ENCODE peak calls at places on chromosomes 3 and 15, in seven cellular contexts. D is effector memory CD8-positive, alpha-beta T cell; Q is AG08395; W is DMS79 treated with DMSO at 0.1 percent for 48 hours; Z is small intestine; U is dermis blood vessel endothelial cell; S is activated CD4-positive, alpha-beta T cell treated with anti-CD3 and anti-CD28 coated beads, Interleukin-2, amount 10 ng/mL, durations not matched to agents 7 days and 5 days. L is an unnamed sample.

GRCh38 chr15:59247364-59247763 is 40.7 kb downstream of the LDHAL6B start:
- DNase-seq in Q (peak), U (peak), S (peak), D (peak), Z (peak), W (peak), L (peak)

GRCh38 chr3:39519554-39519953 is 52.1 kb downstream of the MOBP start:
- DNase-seq in Z (no peak), S (no peak), W (no peak), Q (no peak), U (no peak), D (no peak), L (no peak)

GRCh38 chr3:127213381-127213918 is 20.5 kb downstream of the PRR23E start:
- DNase-seq in S (no peak), U (no peak), W (no peak), Z (no peak), D (no peak), Q (no peak), L (no peak)

GRCh38 chr3:31924628-31925270 is 56.3 kb downstream of the OSBPL10 start:
- DNase-seq in W (no peak), S (no peak), Q (no peak), Z (no peak), D (no peak), U (no peak), L (no peak)

GRCh38 chr3:94036909-94037507 is 8.6 kb upstream of the STX19 start:
- DNase-seq in Z (peak), Q (peak), D (no peak), S (no peak), U (peak), W (no peak), L (peak)

GRCh38 chr3:54706783-54707182 is 221.1 kb downstream of the LRTM1 start:
- DNase-seq in Z (no peak), S (no peak), D (no peak), U (no peak), W (no peak), Q (no peak), L (no peak)

GRCh38 chr3:195790891-195791290 is 20.8 kb downstream of the MUC4 start:
- DNase-seq in U (no peak), W (no peak), D (no peak), Z (no peak), Q (no peak), S (no peak), L (no peak)

GRCh38 chr3:52277972-52278509 is 408 bp downstream of the WDR82 start:
- DNase-seq in U (peak), W (no peak), Z (peak), S (peak), Q (peak), D (peak), L (no peak)

GRCh38 chr3:178343433-178344038 is 192.7 kb upstream of the KCNMB2 start:
- DNase-seq in D (no peak), Z (peak), U (no peak), W (no peak), S (no peak), Q (no peak), L (no peak)

GRCh38 chr3:13051066-13051465 is 22.2 kb downstream of the IQSEC1 start:
- DNase-seq in D (no peak), Z (no peak), S (no peak), Q (no peak), W (no peak), U (no peak), L (no peak)